ENCODE peak calls at places on chromosomes 11 and 22, in ten cellular contexts. M is CD8-positive, alpha-beta T cell; P is fibroblast of the aortic adventitia; I is tibial nerve; O is suprapubic skin; F is IMR-90; L is BJ; G is body of pancreas; D is right lobe of liver; S is glutamatergic neuron. Y is an unnamed sample.

GRCh38 chr11:133277886-133278285 is 254.4 kb downstream of the OPCML start:
- DNase-seq in O (no peak), D (no peak), S (no peak), G (no peak), P (no peak), I (no peak), L (no peak), F (no peak), M (no peak), Y (no peak)

GRCh38 chr11:65468874-65469333 is 29.9 kb upstream of the MALAT1 start:
- DNase-seq in P (no peak), O (no peak), S (no peak), M (peak; percentile 58), D (peak; percentile 77), F (no peak), G (peak; percentile 94), I (no peak), L (no peak), Y (peak; percentile 79)

GRCh38 chr11:123799438-123799837 is 6.7 kb downstream of the OR6M1 start:
- DNase-seq in F (no peak), I (no peak), M (no peak), L (no peak), P (no peak), O (no peak), D (no peak), S (peak; percentile 40), G (peak; percentile 59), Y (no peak)

GRCh38 chr11:133227674-133228111 is 304.6 kb downstream of the OPCML start:
- DNase-seq in F (no peak), I (no peak), D (no peak), L (no peak), M (no peak), O (no peak), G (no peak), S (peak; percentile 37), P (no peak), Y (no peak)

GRCh38 chr11:122418032-122418431 is 237.5 kb upstream of the UBASH3B start:
- DNase-seq in I (no peak), D (no peak), M (no peak), G (no peak), L (no peak), O (no peak), P (no peak), F (no peak), S (no peak), Y (no peak)

GRCh38 chr11:105861225-105861624 is 160.8 kb downstream of the MSANTD4 start:
- DNase-seq in D (no peak), M (no peak), O (no peak), P (no peak), S (no peak), L (no peak), I (no peak), F (peak; percentile 6), G (no peak), Y (no peak)

GRCh38 chr22:30704978-30705377 is 10.3 kb downstream of the OSBP2 start:
- DNase-seq in L (no peak), G (no peak), M (no peak), O (no peak), F (no peak), D (no peak), S (no peak), I (no peak), P (no peak), Y (no peak)

GRCh38 chr11:45021692-45022130 is 71.0 kb upstream of the TP53I11 start:
- DNase-seq in M (no peak), P (peak; percentile 90), L (no peak), O (peak; percentile 91), S (peak; percentile 59), D (no peak), I (peak; percentile 75), F (peak; percentile 16), G (peak; percentile 52), Y (no peak)

GRCh38 chr11:19160839-19161238 is 40.9 kb downstream of the CSRP3 start:
- DNase-seq in L (no peak), D (no peak), O (no peak), S (no peak), G (no peak), M (no peak), P (peak; percentile 28), I (no peak), F (no peak), Y (no peak)

GRCh38 chr11:31813961-31814868 is 3.1 kb upstream of the PAX6 start:
- DNase-seq in M (no peak), O (no peak), P (no peak), S (no peak), F (no peak), L (no peak), I (no peak), D (no peak), G (no peak), Y (peak; percentile 22)

GRCh38 chr22:42644422-42645340 is 4.3 kb upstream of the ATP5MGL start:
- DNase-seq in F (no peak), O (no peak), S (no peak), I (no peak), G (peak; percentile 37), M (no peak), P (peak; percentile 73), D (no peak), L (no peak), Y (no peak)

GRCh38 chr11:102172127-102172848 is 62.0 kb downstream of the YAP1 start:
- DNase-seq in O (no peak), D (no peak), M (no peak), I (no peak), S (no peak), P (peak; percentile 70), L (no peak), G (no peak), F (peak; percentile 54), Y (no peak)

GRCh38 chr11:74354036-74354435 is 42.6 kb upstream of the P4HA3 start:
- DNase-seq in F (no peak), I (no peak), S (no peak), L (no peak), P (peak; percentile 2), D (no peak), O (no peak), M (no peak), G (no peak), Y (no peak)

GRCh38 chr11:128226106-128226716 is 361.1 kb downstream of the ETS1 start:
- DNase-seq in P (no peak), F (no peak), M (no peak), S (no peak), D (no peak), G (no peak), L (no peak), I (no peak), O (no peak), Y (no peak)

GRCh38 chr22:40193429-40194421 is 16.0 kb downstream of the TNRC6B start:
- DNase-seq in M (no peak), S (no peak), F (peak; percentile 34), P (peak; percentile 57), L (no peak), G (no peak), O (no peak), D (no peak), I (no peak), Y (no peak)
- TF ChIP-seq CTCF in M (peak; percentile 45), S (peak; percentile 27), F (peak; percentile 39), P (peak; percentile 46), L (peak; percentile 42), G (peak; percentile 10), O (no peak), D (no peak), I (peak; percentile 18), Y (no peak)

GRCh38 chr22:47515384-47516125 is 753.1 kb downstream of the TBC1D22A start:
- DNase-seq in G (no peak), D (no peak), M (no peak), P (no peak), S (no peak), O (no peak), L (no peak), I (no peak), F (no peak), Y (no peak)
- TF ChIP-seq CTCF in G (no peak), D (peak; percentile 16), M (no peak), P (no peak), S (no peak), O (no peak), L (no peak), I (no peak), F (no peak), Y (no peak)

GRCh38 chr11:69642549-69642912 is 1.6 kb downstream of the CCND1 start:
- DNase-seq in S (no peak), G (no peak), I (no peak), D (peak; percentile 65), M (no peak), P (no peak), O (peak; percentile 79), F (no peak), L (no peak), Y (no peak)

GRCh38 chr11:69640260-69640994 is 529 bp upstream of the CCND1 start:
- DNase-seq in L (no peak), G (peak; percentile 29), S (peak; percentile 53), P (peak; percentile 35), I (no peak), F (no peak), O (peak; percentile 80), M (no peak), D (peak; percentile 55), Y (no peak)

GRCh38 chr11:69639843-69640242 is 1.1 kb upstream of the CCND1 start:
- DNase-seq in I (no peak), O (no peak), L (no peak), S (no peak), M (no peak), P (no peak), D (no peak), G (no peak), F (no peak), Y (no peak)

GRCh38 chr11:69641681-69642548 is 959 bp downstream of the CCND1 start:
- DNase-seq in F (no peak), G (no peak), I (no peak), D (peak; percentile 30), M (no peak), P (peak; percentile 51), O (peak; percentile 78), S (no peak), L (no peak), Y (no peak)

DNA sequence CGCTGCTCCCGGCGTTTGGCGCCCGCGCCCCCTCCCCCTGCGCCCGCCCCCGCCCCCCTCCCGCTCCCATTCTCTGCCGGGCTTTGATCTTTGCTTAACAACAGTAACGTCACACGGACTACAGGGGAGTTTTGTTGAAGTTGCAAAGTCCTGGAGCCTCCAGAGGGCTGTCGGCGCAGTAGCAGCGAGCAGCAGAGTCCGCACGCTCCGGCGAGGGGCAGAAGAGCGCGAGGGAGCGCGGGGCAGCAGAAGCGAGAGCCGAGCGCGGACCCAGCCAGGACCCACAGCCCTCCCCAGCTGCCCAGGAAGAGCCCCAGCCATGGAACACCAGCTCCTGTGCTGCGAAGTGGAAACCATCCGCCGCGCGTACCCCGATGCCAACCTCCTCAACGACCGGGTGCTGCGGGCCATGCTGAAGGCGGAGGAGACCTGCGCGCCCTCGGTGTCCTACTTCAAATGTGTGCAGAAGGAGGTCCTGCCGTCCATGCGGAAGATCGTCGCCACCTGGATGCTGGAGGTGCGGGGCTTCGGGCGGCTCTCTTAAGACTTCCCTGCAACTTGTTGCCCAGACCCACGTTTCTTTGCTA is at the start of gene CCND1:
- DNase-seq in D (peak; percentile 81), I (no peak), P (peak; percentile 94), M (no peak), G (peak; percentile 74), L (peak; percentile 51), F (peak; percentile 94), S (peak; percentile 74), O (peak; percentile 82), Y (peak; percentile 77)
- TF ChIP-seq CTCF in D (peak; percentile 6), I (no peak), P (peak; percentile 52), M (no peak), G (peak; percentile 6), L (peak; percentile 51), F (peak; percentile 46), S (no peak), O (no peak), Y (peak; percentile 20)

GRCh38 chr11:36945384-36945783 is 347.3 kb upstream of the RAG2 start:
- DNase-seq in P (peak; percentile 10), M (no peak), I (no peak), G (no peak), D (no peak), F (peak; percentile 23), L (no peak), S (no peak), O (no peak), Y (no peak)
- TF ChIP-seq CTCF in P (peak; percentile 57), M (no peak), I (peak; percentile 18), G (peak; percentile 21), D (peak; percentile 31), F (peak; percentile 46), L (peak; percentile 53), S (peak; percentile 55), O (no peak), Y (peak; percentile 43)

Y was measured in GM10248.